ENCODE peak calls at places on chromosomes 3 and 15, in eight cellular contexts. B is ovary, G is PC-9, H is cardiac fibroblast, I is uterus, Z is AG04449, K is right lobe of liver, J is psoas muscle. W is an unnamed sample.

GRCh38 chr3:16520636-16521579 is 7.4 kb upstream of the RFTN1 start:
- DNase-seq in B (no peak), I (no peak), K (no peak), H (no peak), G (no peak), J (no peak), Z (no peak), W (no peak)

GRCh38 chr15:42921049-42921731 is 612 bp upstream of the TTBK2 start:
- DNase-seq in I (peak), J (peak), K (peak), H (peak), B (peak), G (no peak), Z (no peak), W (peak)

GRCh38 chr3:40055956-40056355 is 246.5 kb downstream of the MYRIP start:
- DNase-seq in Z (no peak), K (no peak), G (no peak), B (no peak), H (no peak), I (no peak), J (no peak), W (no peak)

GRCh38 chr3:15859507-15860013 is 61.8 kb upstream of the ANKRD28 start:
- DNase-seq in G (peak), I (peak), J (peak), Z (peak), H (peak), K (peak), B (peak), W (peak)

GRCh38 chr15:99057697-99058420 is 47.0 kb upstream of the SYNM start:
- DNase-seq in G (no peak), H (no peak), B (peak), J (no peak), I (peak), K (no peak), Z (no peak), W (no peak)

GRCh38 chr15:50181206-50181982 is 602 bp upstream of the SLC27A2 start:
- DNase-seq in B (no peak), H (no peak), K (peak), Z (no peak), G (no peak), J (no peak), I (no peak), W (no peak)

GRCh38 chr3:67227030-67227429 is 228.9 kb downstream of the KBTBD8 start:
- DNase-seq in Z (no peak), J (no peak), I (no peak), G (no peak), H (no peak), B (no peak), K (no peak), W (no peak)

GRCh38 chr3:143276592-143276991 is 157.0 kb downstream of the CHST2 start:
- DNase-seq in K (no peak), H (peak), I (no peak), G (no peak), Z (no peak), B (no peak), J (no peak), W (no peak)

GRCh38 chr3:161800985-161801559 is 304.5 kb downstream of the OTOL1 start:
- DNase-seq in B (no peak), I (no peak), H (no peak), G (no peak), J (no peak), Z (no peak), K (no peak), W (no peak)

GRCh38 chr3:29279830-29280229 is 1.0 kb upstream of the RBMS3 start:
- DNase-seq in I (no peak), G (no peak), B (peak), H (peak), K (no peak), J (peak), Z (no peak), W (no peak)

GRCh38 chr3:195162033-195162669 is 108.8 kb downstream of the XXYLT1 start:
- DNase-seq in J (no peak), B (peak), Z (no peak), I (peak), K (no peak), H (no peak), G (no peak), W (no peak)

GRCh38 chr3:14880486-14881179 is 61.9 kb downstream of the FGD5 start:
- DNase-seq in Z (no peak), K (no peak), J (no peak), B (no peak), G (no peak), I (no peak), H (no peak), W (no peak)

GRCh38 chr3:195802261-195802701 is 9.4 kb downstream of the MUC4 start:
- DNase-seq in K (no peak), Z (no peak), H (no peak), I (no peak), G (no peak), J (no peak), B (no peak), W (no peak)

GRCh38 chr3:125220183-125220582 is 7.6 kb upstream of the SLC12A8 start:
- DNase-seq in G (no peak), H (no peak), J (no peak), Z (no peak), K (no peak), B (no peak), I (no peak), W (no peak)

GRCh38 chr3:62101488-62101887 is 271.9 kb downstream of the FEZF2 start:
- DNase-seq in H (no peak), G (no peak), I (peak), J (no peak), Z (no peak), B (no peak), K (no peak), W (peak)

GRCh38 chr3:42088803-42089520 is 2.2 kb upstream of the TRAK1 start:
- DNase-seq in H (no peak), G (no peak), J (no peak), B (no peak), K (no peak), I (no peak), Z (no peak), W (no peak)

GRCh38 chr3:172040078-172040975 is 949 bp downstream of the FNDC3B start:
- DNase-seq in B (peak), Z (peak), H (peak), G (peak), I (peak), K (peak), J (peak), W (peak)

GRCh38 chr15:48052871-48053383 is 67.9 kb upstream of the SLC24A5 start:
- DNase-seq in I (no peak), K (no peak), J (no peak), Z (no peak), H (peak), B (no peak), G (no peak), W (no peak)
- H3K4me3 ChIP-seq in I (no peak), K (no peak), J (no peak), Z (no peak), H (no peak), B (no peak), G (no peak), W (no peak)

GRCh38 chr15:80697316-80697715 is 2.2 kb downstream of the ABHD17C start:
- DNase-seq in Z (no peak), B (no peak), I (no peak), J (no peak), H (no peak), G (no peak), K (no peak), W (no peak)
- H3K4me3 ChIP-seq in Z (peak), B (no peak), I (no peak), J (no peak), H (peak), G (peak), K (no peak), W (peak)

GRCh38 chr15:68112711-68113110 is 58.6 kb downstream of the PIAS1 start:
- DNase-seq in B (no peak), G (no peak), I (no peak), J (no peak), Z (no peak), K (no peak), H (peak), W (no peak)

GRCh38 chr15:68113273-68113672 is 59.2 kb downstream of the PIAS1 start:
- DNase-seq in Z (no peak), J (no peak), B (no peak), H (peak), G (no peak), K (no peak), I (no peak), W (peak)

GRCh38 chr15:68113751-68114150 is 59.6 kb downstream of the PIAS1 start:
- DNase-seq in J (no peak), K (no peak), H (peak), I (no peak), G (no peak), B (no peak), Z (no peak), W (no peak)

GRCh38 chr15:68114840-68115239 is 60.7 kb downstream of the PIAS1 start:
- DNase-seq in G (no peak), B (no peak), Z (no peak), J (no peak), I (no peak), H (peak), K (no peak), W (no peak)

GRCh38 chr15:68114356-68114755 is 60.2 kb downstream of the PIAS1 start:
- DNase-seq in H (peak), B (no peak), Z (no peak), G (no peak), K (no peak), I (no peak), J (no peak), W (peak)
- H3K4me3 ChIP-seq in H (peak), B (peak), Z (peak), G (no peak), K (peak), I (peak), J (peak), W (peak)

DNA sequence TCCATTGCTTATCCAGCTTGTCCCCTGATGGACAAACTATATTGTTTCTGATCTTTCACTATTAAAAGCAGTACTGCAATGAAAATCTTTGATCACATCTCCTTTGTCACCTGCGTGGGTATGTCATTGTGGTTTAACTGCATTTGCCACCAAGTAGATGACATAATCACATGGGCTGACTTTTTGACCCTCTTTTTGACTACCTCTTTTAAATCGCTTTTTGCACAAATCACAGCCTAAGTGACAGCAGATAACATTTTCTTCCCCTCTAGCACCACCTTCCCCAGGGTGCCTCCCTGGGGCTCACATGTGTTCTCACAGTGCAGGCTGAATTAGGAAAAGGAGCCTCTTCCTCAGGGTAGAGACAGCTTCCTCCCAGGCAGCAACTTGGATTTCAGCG is 1.1 kb upstream of the RBP1 start:
- DNase-seq in G (no peak), K (no peak), I (no peak), J (no peak), Z (no peak), H (no peak), B (no peak), W (no peak)
- H3K4me3 ChIP-seq in G (peak), K (peak), I (peak), J (peak), Z (no peak), H (no peak), B (peak), W (peak)

GRCh38 chr3:129604223-129604941 is 2.1 kb downstream of the PLXND1 start:
- DNase-seq in G (no peak), I (no peak), Z (no peak), H (no peak), J (no peak), K (no peak), B (no peak), W (no peak)
- H3K4me3 ChIP-seq in G (peak), I (peak), Z (peak), H (peak), J (peak), K (peak), B (peak), W (peak)

GRCh38 chr15:67839358-67839928 is 402 bp downstream of the RNU6-1 start:
- DNase-seq in K (no peak), I (no peak), H (peak), Z (no peak), G (peak), J (no peak), B (no peak), W (peak)
- H3K4me3 ChIP-seq in K (peak), I (peak), H (peak), Z (peak), G (peak), J (peak), B (peak), W (peak)

DNA sequence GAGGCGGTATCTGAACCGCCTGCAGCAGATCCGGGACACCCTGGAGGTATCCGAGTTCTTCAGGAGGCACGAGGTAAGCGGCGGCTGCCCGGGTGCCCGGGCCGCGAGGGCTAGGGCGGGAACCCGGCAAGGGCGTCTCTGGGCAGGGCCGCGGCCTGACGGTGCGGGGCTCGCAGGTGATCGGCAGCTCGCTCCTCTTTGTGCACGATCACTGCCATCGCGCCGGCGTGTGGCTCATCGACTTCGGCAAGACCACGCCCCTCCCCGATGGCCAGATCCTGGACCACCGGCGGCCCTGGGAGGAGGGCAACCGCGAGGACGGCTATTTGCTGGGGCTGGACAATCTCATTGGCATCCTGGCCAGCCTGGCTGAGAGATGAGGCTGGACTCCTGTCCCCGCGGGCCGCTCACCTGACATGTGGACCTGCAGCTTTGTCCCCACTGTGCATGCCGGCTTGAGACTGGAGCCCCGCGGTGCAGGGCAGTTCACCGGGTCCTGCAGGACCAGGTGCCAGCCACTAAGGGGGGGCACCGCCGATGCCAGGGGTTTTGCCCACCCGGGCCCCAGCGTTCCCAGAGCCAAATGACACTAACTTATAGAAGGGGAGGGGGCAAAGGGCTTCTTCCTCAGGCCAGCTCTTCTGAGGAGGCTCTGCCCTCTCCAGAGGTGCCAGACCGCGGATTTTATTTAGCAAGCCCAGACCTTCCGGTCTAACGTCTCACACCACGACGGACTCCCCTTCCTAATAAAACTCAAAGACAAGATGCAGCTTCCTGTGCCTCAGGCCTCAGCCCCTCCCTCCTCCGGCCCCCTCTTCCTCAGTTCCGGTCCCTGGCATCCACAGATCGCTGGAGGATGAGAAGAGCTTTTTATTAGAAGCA is 9.4 kb downstream of the ITPKA start:
- DNase-seq in I (no peak), B (no peak), Z (no peak), J (no peak), H (no peak), K (no peak), G (no peak), W (no peak)
- H3K4me3 ChIP-seq in I (no peak), B (no peak), Z (no peak), J (peak), H (no peak), K (no peak), G (no peak), W (no peak)

DNA sequence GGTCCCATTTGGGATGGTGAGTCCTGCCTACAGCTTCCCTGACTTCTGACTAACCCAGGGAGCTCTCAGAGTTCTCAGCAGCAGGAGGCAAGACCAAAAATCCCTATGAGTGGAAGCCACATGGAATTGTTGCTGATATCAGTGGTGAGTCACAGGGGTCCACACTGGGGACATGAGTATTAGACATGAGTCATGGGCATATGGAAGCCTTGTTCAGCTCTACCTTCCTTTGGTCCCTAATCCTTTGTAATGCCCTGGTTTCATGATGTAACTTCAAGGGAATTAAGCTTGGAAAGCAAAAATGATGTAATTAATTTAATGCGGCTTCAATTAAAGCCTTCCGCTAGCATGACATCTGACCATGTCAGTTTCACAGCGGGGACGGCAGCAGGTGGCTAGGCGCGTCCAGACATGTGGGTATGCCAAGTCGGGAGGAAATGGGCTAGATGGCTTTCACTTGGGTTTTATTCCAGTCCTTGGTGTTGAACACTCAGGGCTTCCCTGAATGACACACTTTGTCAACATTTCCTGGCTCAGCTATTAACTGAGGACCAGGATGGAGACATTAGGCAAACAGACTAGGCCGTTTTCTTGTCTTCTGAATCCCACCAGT is 176.1 kb upstream of the RGMA start:
- DNase-seq in B (no peak), I (no peak), Z (no peak), J (no peak), H (no peak), K (no peak), G (no peak), W (peak)
- H3K4me3 ChIP-seq in B (no peak), I (no peak), Z (no peak), J (no peak), H (no peak), K (no peak), G (no peak), W (no peak)

DNA sequence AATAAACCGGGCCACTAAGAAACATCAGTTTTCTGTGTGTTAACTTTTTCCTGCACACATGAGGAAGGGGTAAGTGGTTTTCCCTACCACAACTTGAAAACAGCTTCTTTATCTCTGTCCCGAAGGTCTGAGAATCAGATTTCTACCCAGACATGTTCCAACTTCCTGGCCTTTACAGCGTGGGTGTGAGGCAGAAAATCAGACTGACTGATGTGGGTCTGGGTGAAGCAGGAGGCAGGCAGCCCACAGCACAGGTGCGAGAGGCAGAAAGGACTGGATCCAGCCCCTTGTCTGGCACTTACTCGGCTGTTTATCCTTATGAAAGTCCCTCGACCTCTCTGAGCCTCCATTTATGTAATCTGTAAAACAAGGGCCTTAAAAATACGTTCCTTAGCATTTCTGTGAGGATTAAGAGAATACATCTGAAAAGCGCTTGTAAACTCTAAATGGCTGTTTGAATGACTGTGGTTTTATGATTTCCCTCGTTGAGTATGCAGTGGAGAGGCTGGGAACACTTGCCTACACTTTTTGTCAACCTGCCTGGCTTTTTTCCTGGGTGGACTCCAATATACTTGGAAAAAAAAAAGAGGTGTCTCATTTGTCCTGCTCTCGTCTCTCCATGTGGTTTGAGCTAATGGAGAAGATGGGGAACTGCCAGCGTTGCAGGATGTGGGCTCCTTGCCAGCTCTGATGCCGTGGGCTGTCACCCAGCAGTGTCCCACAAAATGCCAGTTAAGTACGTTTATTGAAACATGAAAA is 3.1 kb downstream of the AGBL1 start:
- DNase-seq in K (no peak), H (no peak), I (no peak), J (peak), Z (no peak), B (no peak), G (no peak), W (no peak)
- H3K4me3 ChIP-seq in K (no peak), H (no peak), I (no peak), J (peak), Z (no peak), B (no peak), G (no peak), W (no peak)

GRCh38 chr3:189848636-189849035 is 217.4 kb downstream of the TP63 start:
- DNase-seq in I (no peak), G (no peak), J (no peak), H (no peak), B (no peak), K (no peak), Z (no peak), W (no peak)
- H3K4me3 ChIP-seq in I (no peak), G (no peak), J (no peak), H (no peak), B (no peak), K (no peak), Z (no peak), W (no peak)

W was measured in astrocyte of the spinal cord.